ENCODE peak calls at places on chromosomes 16 and 17, in six cellular contexts. L, C, K, Z, A and Y are unnamed samples.

GRCh38 chr17:79027925-79028491 is 4.0 kb downstream of the C1QTNF1 start:
- DNase-seq in L (no peak), Z (no peak), K (no peak), C (no peak), A (no peak), Y (no peak)

GRCh38 chr17:76266244-76266938 is 1.2 kb downstream of the UBALD2 start:
- DNase-seq in L (peak), Z (no peak), C (peak), A (no peak), K (no peak), Y (peak)

GRCh38 chr17:29590261-29590978 is 972 bp upstream of the GIT1 start:
- DNase-seq in K (no peak), L (no peak), Z (no peak), C (peak), A (no peak), Y (peak)

GRCh38 chr16:50265260-50265659 is 1.1 kb upstream of the ADCY7 start:
- DNase-seq in K (no peak), A (no peak), L (peak), Z (peak), C (peak), Y (peak)

GRCh38 chr17:42608692-42609181 is 437 bp downstream of the RETREG3 start:
- DNase-seq in A (no peak), C (no peak), K (no peak), Z (no peak), L (no peak), Y (no peak)

GRCh38 chr17:31413871-31414589 is 22.6 kb downstream of the RAB11FIP4 start:
- DNase-seq in L (no peak), K (no peak), A (no peak), Z (no peak), C (peak), Y (no peak)

GRCh38 chr16:12315330-12316138 is 339.0 kb downstream of the SNX29 start:
- DNase-seq in L (peak), Z (no peak), K (no peak), C (no peak), A (no peak), Y (peak)

GRCh38 chr17:58525239-58525638 is 10.8 kb upstream of the MTMR4 start:
- DNase-seq in Z (no peak), K (no peak), A (no peak), C (peak), L (no peak), Y (no peak)

GRCh38 chr16:48317614-48318013 is 67.6 kb downstream of the SIAH1 start:
- DNase-seq in Z (peak), A (no peak), K (no peak), C (peak), L (no peak), Y (peak)

GRCh38 chr17:65677932-65678331 is 116.5 kb upstream of the AXIN2 start:
- DNase-seq in L (peak), Z (no peak), C (peak), A (no peak), K (no peak), Y (no peak)

GRCh38 chr17:72189781-72190593 is 69.2 kb downstream of the SOX9 start:
- DNase-seq in K (no peak), L (no peak), A (no peak), Z (no peak), C (peak), Y (no peak)

GRCh38 chr17:66268247-66268927 is 34.0 kb upstream of the PRKCA start:
- DNase-seq in A (no peak), C (peak), K (no peak), Z (no peak), L (no peak), Y (no peak)

GRCh38 chr17:69065113-69065512 is 4.4 kb upstream of the ABCA9 start:
- DNase-seq in Z (no peak), A (no peak), L (no peak), C (no peak), K (no peak), Y (no peak)

GRCh38 chr17:48604770-48605329 is at the start of gene HOXB6:
- DNase-seq in A (no peak), K (no peak), Z (peak), L (no peak), C (no peak), Y (peak)

GRCh38 chr17:19883537-19884215 is 15.9 kb upstream of the ULK2 start:
- DNase-seq in L (no peak), Z (no peak), K (no peak), C (peak), A (no peak), Y (no peak)

GRCh38 chr16:51149721-51150158 is 1.3 kb downstream of the SALL1 start:
- DNase-seq in L (no peak), K (no peak), C (no peak), Z (no peak), A (no peak), Y (no peak)

GRCh38 chr17:77923776-77924513 is 34.6 kb upstream of the TNRC6C start:
- DNase-seq in A (no peak), K (no peak), C (no peak), L (no peak), Z (no peak), Y (no peak)

GRCh38 chr16:87044031-87044380 is 273.2 kb downstream of the C16orf95 start:
- DNase-seq in K (no peak), C (peak), L (no peak), Z (no peak), A (no peak), Y (no peak)

GRCh38 chr16:75402174-75402820 is 31.0 kb downstream of the CFDP1 start:
- DNase-seq in Z (no peak), A (no peak), C (peak), K (no peak), L (no peak), Y (no peak)
- TF ChIP-seq BHLHE40 in Z (no peak), A (no peak), C (no peak), K (no peak), L (no peak), Y (no peak)

GRCh38 chr16:30430428-30430970 is 669 bp upstream of the DCTPP1 start:
- DNase-seq in A (no peak), L (peak), Z (peak), K (no peak), C (no peak), Y (no peak)
- TF ChIP-seq BHLHE40 in A (no peak), L (no peak), Z (no peak), K (no peak), C (no peak), Y (no peak)

GRCh38 chr17:64174686-64175456 is 44.9 kb upstream of the ERN1 start:
- DNase-seq in A (no peak), C (peak), L (no peak), K (no peak), Z (no peak), Y (no peak)
- TF ChIP-seq BHLHE40 in A (no peak), C (peak), L (no peak), K (no peak), Z (no peak), Y (no peak)

GRCh38 chr17:46772013-46772878 is 46.2 kb downstream of the WNT3 start:
- DNase-seq in L (peak), C (no peak), K (peak), Z (no peak), A (no peak), Y (peak)
- TF ChIP-seq BHLHE40 in L (no peak), C (no peak), K (no peak), Z (no peak), A (no peak), Y (no peak)

GRCh38 chr16:72654535-72654934 is 393.4 kb downstream of the ZFHX3 start:
- DNase-seq in K (no peak), Z (no peak), L (no peak), A (no peak), C (no peak), Y (no peak)

GRCh38 chr16:72658888-72659717 is 388.8 kb downstream of the ZFHX3 start:
- DNase-seq in C (peak), A (no peak), K (no peak), Z (no peak), L (no peak), Y (no peak)

GRCh38 chr16:72657164-72657563 is 390.8 kb downstream of the ZFHX3 start:
- DNase-seq in K (no peak), C (no peak), Z (no peak), A (no peak), L (no peak), Y (no peak)

GRCh38 chr16:72657791-72658190 is 390.1 kb downstream of the ZFHX3 start:
- DNase-seq in K (no peak), A (peak), L (no peak), Z (no peak), C (no peak), Y (no peak)
- TF ChIP-seq BHLHE40 in K (no peak), A (no peak), L (no peak), Z (no peak), C (no peak), Y (no peak)

DNA sequence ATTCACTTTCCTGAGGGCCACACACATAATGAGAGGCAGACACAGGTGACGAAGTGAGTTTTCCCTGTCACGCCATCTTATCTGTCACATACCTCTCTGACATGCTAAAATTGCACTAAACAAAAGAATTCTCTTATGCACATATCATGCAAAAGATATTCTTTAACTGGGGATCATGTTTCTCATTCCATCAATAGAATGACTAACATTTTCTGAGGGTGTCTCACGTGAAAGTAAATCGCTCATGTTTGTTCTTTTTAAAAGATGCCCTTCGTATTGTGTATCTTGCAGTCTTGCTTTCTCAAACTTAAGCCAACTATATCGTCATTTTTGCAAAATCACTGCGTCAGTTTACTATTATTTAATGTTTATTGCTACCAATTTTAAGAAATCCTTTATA is 306.4 kb downstream of the WWOX start:
- DNase-seq in A (no peak), L (no peak), Z (no peak), K (no peak), C (peak), Y (no peak)
- TF ChIP-seq BHLHE40 in A (no peak), L (no peak), Z (no peak), K (no peak), C (peak), Y (no peak)